ENCODE peak calls at places on chromosomes 13 and 19, in four cellular contexts. F is keratinocyte, Y is neuronal stem cell, N is PC-3. V is an unnamed sample.

GRCh38 chr13:59442946-59443345 is 720.8 kb downstream of the DIAPH3 start:
- DNase-seq in N (no peak), F (no peak), Y (no peak), V (no peak)

GRCh38 chr19:7618366-7618765 is 11.0 kb downstream of the XAB2 start:
- DNase-seq in F (no peak), N (peak; percentile 15), Y (no peak), V (no peak)

GRCh38 chr13:95296326-95296939 is 4.8 kb downstream of the ABCC4 start:
- DNase-seq in F (no peak), N (peak; percentile 54), Y (no peak), V (no peak)

GRCh38 chr19:46839752-46840151 is 10.9 kb downstream of the AP2S1 start:
- DNase-seq in Y (no peak), F (no peak), N (no peak), V (no peak)

GRCh38 chr19:1265611-1266115 is 3.5 kb upstream of the CIRBP start:
- DNase-seq in F (no peak), Y (no peak), N (peak; percentile 52), V (peak; percentile 62)

GRCh38 chr13:26998265-26998664 is 173.3 kb downstream of the USP12 start:
- DNase-seq in Y (no peak), F (no peak), N (no peak), V (no peak)

GRCh38 chr19:46722004-46722380 is 5.1 kb upstream of the PRKD2 start:
- DNase-seq in N (no peak), Y (no peak), F (no peak), V (no peak)

GRCh38 chr13:106967391-106967790 is 399.5 kb upstream of the ARGLU1 start:
- DNase-seq in N (no peak), F (no peak), Y (no peak), V (no peak)

GRCh38 chr19:24054044-24054935 is 32.7 kb upstream of the ZNF254 start:
- DNase-seq in N (peak; percentile 98), F (peak; percentile 100), Y (no peak), V (peak; percentile 88)

GRCh38 chr19:2652504-2653099 is 49.9 kb downstream of the GNG7 start:
- DNase-seq in N (no peak), F (no peak), Y (no peak), V (no peak)

GRCh38 chr13:20359335-20359734 is 127.2 kb upstream of the GJB6 start:
- DNase-seq in F (peak; percentile 98), Y (no peak), N (peak; percentile 98), V (peak; percentile 100)

GRCh38 chr13:77492982-77493381 is 42.5 kb upstream of the SCEL start:
- DNase-seq in N (peak; percentile 69), F (no peak), Y (no peak), V (peak; percentile 28)

GRCh38 chr19:14761607-14762006 is 16.8 kb downstream of the ADGRE2 start:
- DNase-seq in N (no peak), F (no peak), Y (no peak), V (no peak)

GRCh38 chr19:42461700-42462324 is 19.1 kb upstream of the CXCL17 start:
- DNase-seq in N (no peak), F (no peak), Y (no peak), V (no peak)

GRCh38 chr13:112244495-112245177 is 131.5 kb upstream of the SPACA7 start:
- DNase-seq in Y (no peak), F (no peak), N (no peak), V (no peak)

GRCh38 chr19:40771101-40771539 is 4.2 kb upstream of the MIA start:
- DNase-seq in Y (no peak), N (peak; percentile 39), F (no peak), V (no peak)

GRCh38 chr19:10603873-10604459 is 16.9 kb upstream of the AP1M2 start:
- DNase-seq in Y (no peak), N (no peak), F (no peak), V (no peak)

GRCh38 chr19:42219812-42220750 is at the start of gene ZNF526:
- DNase-seq in N (peak; percentile 96), Y (peak; percentile 99), F (peak; percentile 94), V (peak; percentile 89)

GRCh38 chr19:801030-801860 is 4.0 kb downstream of the PTBP1 start:
- DNase-seq in N (peak; percentile 22), F (no peak), Y (no peak), V (no peak)

GRCh38 chr19:13604902-13605586 is 98.8 kb upstream of the CACNA1A start:
- DNase-seq in N (no peak), F (no peak), Y (no peak), V (no peak)

GRCh38 chr13:92769064-92769463 is 457.5 kb upstream of the GPC6 start:
- DNase-seq in F (no peak), Y (no peak), N (no peak), V (no peak)

GRCh38 chr13:98094678-98095266 is 48.1 kb upstream of the FARP1 start:
- DNase-seq in F (no peak), N (no peak), Y (no peak), V (no peak)

GRCh38 chr13:25046985-25047660 is 48.8 kb upstream of the PABPC3 start:
- DNase-seq in F (no peak), N (no peak), Y (peak; percentile 62), V (peak; percentile 26)

GRCh38 chr13:33459702-33460101 is 174.1 kb upstream of the STARD13 start:
- DNase-seq in F (no peak), Y (no peak), N (no peak), V (no peak)
- H3K27ac ChIP-seq in F (no peak overlapping the region), Y (no peak overlapping the region), N (no peak overlapping the region), V (no peak overlapping the region)

GRCh38 chr19:21604941-21605548 is 99.6 kb downstream of the ZNF429 start:
- DNase-seq in N (no peak), F (peak; percentile 7), Y (no peak), V (peak; percentile 13)

GRCh38 chr19:21607453-21607852 is 102.1 kb downstream of the ZNF429 start:
- DNase-seq in Y (no peak), N (no peak), F (no peak), V (no peak)

GRCh38 chr19:21603431-21604153 is 98.2 kb downstream of the ZNF429 start:
- DNase-seq in N (no peak), Y (no peak), F (no peak), V (no peak)

GRCh38 chr19:21602105-21602658 is 96.8 kb downstream of the ZNF429 start:
- DNase-seq in N (no peak), F (no peak), Y (no peak), V (no peak)

GRCh38 chr19:21604351-21604926 is 99.0 kb downstream of the ZNF429 start:
- DNase-seq in F (no peak), N (peak; percentile 34), Y (no peak), V (peak; percentile 23)
- H3K36me3 ChIP-seq in F (no peaks in the 10 kb centered on the region), N (no peaks in the 10 kb centered on the region), Y (no peaks in the 10 kb centered on the region), V (no peaks in the 10 kb centered on the region)

GRCh38 chr13:50153401-50153800 is 138.2 kb downstream of the KCNRG start:
- DNase-seq in F (no peak), Y (no peak), N (no peak), V (no peak)
- H3K9ac ChIP-seq in F (no peak overlapping the region), Y (no peak overlapping the region), N (no peak overlapping the region), V (no peak overlapping the region)

DNA sequence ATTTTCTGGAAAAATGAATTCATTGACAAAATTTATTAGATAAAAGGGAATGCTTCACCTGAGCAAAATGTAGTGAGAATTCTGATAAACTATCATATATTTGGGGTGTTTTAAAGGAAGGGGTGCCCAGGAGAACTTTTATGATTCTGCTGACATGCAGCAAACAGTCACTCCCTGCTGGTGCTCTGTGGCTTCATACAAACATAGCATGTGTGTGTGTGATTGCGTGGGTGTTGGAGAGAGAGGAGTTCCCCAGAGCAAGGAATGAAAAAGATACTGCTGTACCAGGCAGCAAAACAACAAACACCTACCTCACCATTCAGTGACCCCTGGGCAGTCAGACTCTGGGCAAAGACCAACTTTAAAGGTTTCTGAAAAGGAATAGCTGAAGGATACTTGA is 546.7 kb downstream of the RFC3 start:
- DNase-seq in Y (no peak), F (no peak), N (no peak), V (peak; percentile 44)
- H3K27ac ChIP-seq in Y (no peak overlapping the region), F (no peak overlapping the region), N (no peak overlapping the region), V (no peak overlapping the region)

GRCh38 chr19:36101550-36102327 is 9.2 kb upstream of the OVOL3 start:
- DNase-seq in N (no peak), Y (no peak), F (peak; percentile 59), V (no peak)

GRCh38 chr19:36097036-36097435 is 13.9 kb upstream of the OVOL3 start:
- DNase-seq in Y (no peak), N (no peak), F (no peak), V (no peak)

GRCh38 chr19:36100476-36100875 is 10.5 kb upstream of the OVOL3 start:
- DNase-seq in N (no peak), Y (no peak), F (no peak), V (no peak)

GRCh38 chr19:36103040-36103626 is 7.8 kb upstream of the OVOL3 start:
- DNase-seq in Y (no peak), F (no peak), N (no peak), V (no peak)

GRCh38 chr19:36099166-36099785 is 11.7 kb upstream of the OVOL3 start:
- DNase-seq in F (no peak), N (no peak), Y (no peak), V (no peak)
- H3K36me3 ChIP-seq in F (peaks cover 11% of the 10 kb centered on the region), N (peaks cover 5% of the 10 kb centered on the region), Y (peaks cover 49% of the 10 kb centered on the region), V (peaks cover 8% of the 10 kb centered on the region)